ENCODE peak calls at places on chromosomes 3 and 15, in eight cellular contexts. K is progenitor cell of endocrine pancreas, D is activated T-cell treated with anti-CD3 and anti-CD28 coated beads for 1 hour, W is LoVo, L is endodermal cell, H is ascending aorta, X is body of pancreas, V is cardiac fibroblast. Z is an unnamed sample.

GRCh38 chr3:172171396-172172075 is 132.2 kb downstream of the FNDC3B start:
- DNase-seq in K (no peak), D (no peak), W (no peak), L (no peak), H (no peak), X (no peak), V (peak; percentile 46), Z (no peak)

GRCh38 chr15:58854598-58854997 is 78.9 kb downstream of the SLTM start:
- DNase-seq in K (no peak), D (no peak), W (no peak), L (no peak), H (no peak), X (no peak), V (peak; percentile 26), Z (no peak)

GRCh38 chr15:85788796-85789495 is 5.8 kb downstream of the KLHL25 start:
- DNase-seq in K (no peak), D (no peak), W (no peak), L (peak; percentile 68), H (no peak), X (peak; percentile 71), V (no peak), Z (no peak)

GRCh38 chr15:72968531-72968922 is 83.7 kb upstream of the NEO1 start:
- DNase-seq in K (no peak), D (no peak), W (peak; percentile 58), L (no peak), H (no peak), X (peak; percentile 23), V (peak; percentile 26), Z (no peak)

GRCh38 chr3:40939113-40940070 is 259.9 kb upstream of the CTNNB1 start:
- DNase-seq in K (peak; percentile 31), D (no peak), W (peak; percentile 9), L (no peak), H (no peak), X (peak; percentile 78), V (no peak), Z (no peak)

GRCh38 chr15:94845391-94845718 is 614.0 kb downstream of the MCTP2 start:
- DNase-seq in K (no peak), D (no peak), W (no peak), L (no peak), H (no peak), X (no peak), V (no peak), Z (no peak)

GRCh38 chr3:45249391-45249790 is 23.3 kb upstream of the TMEM158 start:
- DNase-seq in K (no peak), D (no peak), W (no peak), L (no peak), H (no peak), X (no peak), V (no peak), Z (no peak)

GRCh38 chr3:10361375-10361774 is 40.5 kb upstream of the SEC13 start:
- DNase-seq in K (no peak), D (no peak), W (no peak), L (no peak), H (no peak), X (no peak), V (no peak), Z (no peak)

GRCh38 chr3:21446027-21446426 is 305.0 kb downstream of the ZNF385D start:
- DNase-seq in K (no peak), D (no peak), W (no peak), L (no peak), H (no peak), X (no peak), V (no peak), Z (no peak)

GRCh38 chr3:11312139-11312538 is 39.9 kb downstream of the ATG7 start:
- DNase-seq in K (no peak), D (no peak), W (no peak), L (no peak), H (no peak), X (no peak), V (peak; percentile 26), Z (no peak)

GRCh38 chr3:194879991-194880939 is 194.6 kb downstream of the FAM43A start:
- DNase-seq in K (no peak), D (no peak), W (no peak), L (peak; percentile 38), H (peak; percentile 70), X (no peak), V (peak; percentile 87), Z (no peak)

GRCh38 chr3:43035801-43036340 is 56.8 kb downstream of the GASK1A start:
- DNase-seq in K (no peak), D (no peak), W (no peak), L (peak; percentile 35), H (no peak), X (no peak), V (no peak), Z (no peak)